ENCODE peak calls at places on chromosomes 12 and 14, in ten cellular contexts. J is fibroblast of pulmonary artery, O is heart right ventricle, T is mucosa of descending colon, Q is tibial nerve, L is H1, I is fibroblast of lung, B is Panc1, A is natural killer cell, S is endothelial cell. W is an unnamed sample.
A peak's percentile ranks its signal among the peaks of the same experiment; 100 is the strongest.

GRCh38 chr14:34035177-34035933 is 84.5 kb upstream of the EGLN3 start:
- DNase-seq in J (no peak), O (peak; percentile 46), T (peak; percentile 84), Q (no peak), L (no peak), I (no peak), B (no peak), A (no peak), S (no peak), W (no peak)

GRCh38 chr12:51751657-51752056 is 96.9 kb downstream of the FIGNL2 start:
- DNase-seq in J (peak; percentile 42), O (no peak), T (no peak), Q (peak; percentile 62), L (no peak), I (peak; percentile 35), B (no peak), A (no peak), S (no peak), W (no peak)

GRCh38 chr14:89040438-89041244 is 216.2 kb downstream of the TTC8 start:
- DNase-seq in J (peak; percentile 93), O (peak; percentile 90), T (peak; percentile 94), Q (peak; percentile 87), L (peak; percentile 99), I (peak; percentile 95), B (peak; percentile 60), A (peak; percentile 78), S (peak; percentile 95), W (peak; percentile 92)

GRCh38 chr12:46549527-46550265 is 177.1 kb upstream of the SLC38A2 start:
- DNase-seq in J (peak; percentile 92), O (no peak), T (no peak), Q (no peak), L (no peak), I (peak; percentile 96), B (no peak), A (no peak), S (no peak), W (no peak)

GRCh38 chr14:103551338-103551762 is 11.1 kb downstream of the BAG5 start:
- DNase-seq in J (no peak), O (peak; percentile 65), T (no peak), Q (no peak), L (no peak), I (no peak), B (no peak), A (no peak), S (no peak), W (no peak)

GRCh38 chr12:40689576-40689975 is 2.7 kb upstream of the CNTN1 start:
- DNase-seq in J (no peak), O (no peak), T (no peak), Q (no peak), L (no peak), I (no peak), B (no peak), A (no peak), S (no peak), W (no peak)

GRCh38 chr12:18556081-18556645 is 181.6 kb downstream of the PLCZ1 start:
- DNase-seq in J (no peak), O (no peak), T (no peak), Q (no peak), L (no peak), I (no peak), B (no peak), A (no peak), S (no peak), W (no peak)

GRCh38 chr14:102993523-102993922 is 63.8 kb downstream of the CDC42BPB start:
- DNase-seq in J (peak; percentile 55), O (no peak), T (peak; percentile 64), Q (no peak), L (no peak), I (peak; percentile 52), B (peak; percentile 46), A (no peak), S (no peak), W (no peak)

GRCh38 chr12:121949643-121950397 is 31.4 kb downstream of the CFAP251 start:
- DNase-seq in J (peak; percentile 90), O (no peak), T (no peak), Q (no peak), L (no peak), I (peak; percentile 87), B (no peak), A (no peak), S (no peak), W (no peak)

GRCh38 chr14:66965831-66966230 is 223.4 kb upstream of the GARIN2 start:
- DNase-seq in J (no peak), O (no peak), T (no peak), Q (no peak), L (no peak), I (peak; percentile 1), B (no peak), A (no peak), S (no peak), W (no peak)

GRCh38 chr14:70416717-70417349 is at the start of gene SYNJ2BP:
- DNase-seq in J (peak; percentile 70), O (peak; percentile 66), T (peak; percentile 91), Q (peak; percentile 44), L (peak; percentile 78), I (peak; percentile 68), B (peak; percentile 30), A (peak; percentile 22), S (peak; percentile 60), W (peak; percentile 76)

GRCh38 chr12:115833704-115834103 is 443.8 kb downstream of the MED13L start:
- DNase-seq in J (no peak), O (no peak), T (no peak), Q (no peak), L (no peak), I (no peak), B (no peak), A (no peak), S (no peak), W (no peak)

GRCh38 chr14:31326111-31326510 is 94.2 kb downstream of the HEATR5A start:
- DNase-seq in J (peak; percentile 41), O (no peak), T (peak; percentile 46), Q (peak; percentile 16), L (no peak), I (peak; percentile 72), B (peak; percentile 2), A (no peak), S (no peak), W (no peak)

DNA sequence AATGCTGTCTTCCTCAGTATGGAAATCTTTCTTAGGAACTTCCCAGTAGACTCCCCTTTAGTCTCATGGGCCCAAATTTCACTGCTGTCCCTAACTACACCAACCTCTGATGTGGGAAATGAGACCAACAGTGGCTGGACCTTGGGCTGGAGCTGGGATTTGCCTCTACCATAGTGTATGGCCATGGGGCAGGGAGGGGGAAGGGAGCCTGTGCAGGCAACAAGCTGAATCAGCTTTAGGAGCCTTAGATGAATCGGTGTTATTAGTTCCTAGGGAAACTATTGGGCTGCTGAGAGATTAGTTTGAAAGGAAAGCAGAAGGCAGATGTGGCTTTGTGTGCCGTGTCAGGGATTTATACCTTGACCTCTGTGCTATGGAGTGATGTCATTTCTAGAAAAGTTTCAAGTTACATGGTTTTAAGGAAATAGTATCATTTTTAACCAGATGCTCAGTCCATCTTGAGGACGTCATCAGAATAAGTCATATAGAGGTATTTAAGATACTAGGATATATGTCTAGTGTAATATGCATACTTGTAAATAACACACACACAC is 19.6 kb upstream of the GAS2L3 start:
- DNase-seq in J (no peak), O (no peak), T (no peak), Q (no peak), L (no peak), I (peak; percentile 60), B (no peak), A (no peak), S (no peak), W (no peak)
- TF ChIP-seq CTCF in J (no peak), O (no peak), T (no peak), Q (no peak), L (no peak), I (no peak), B (no peak), A (no peak), S (no peak), W (no peak)

GRCh38 chr12:13635709-13636108 is 345.7 kb downstream of the GRIN2B start:
- DNase-seq in J (no peak), O (no peak), T (no peak), Q (no peak), L (no peak), I (no peak), B (no peak), A (no peak), S (no peak), W (no peak)
- TF ChIP-seq CTCF in J (no peak), O (no peak), T (no peak), Q (no peak), L (no peak), I (no peak), B (no peak), A (no peak), S (no peak), W (no peak)

DNA sequence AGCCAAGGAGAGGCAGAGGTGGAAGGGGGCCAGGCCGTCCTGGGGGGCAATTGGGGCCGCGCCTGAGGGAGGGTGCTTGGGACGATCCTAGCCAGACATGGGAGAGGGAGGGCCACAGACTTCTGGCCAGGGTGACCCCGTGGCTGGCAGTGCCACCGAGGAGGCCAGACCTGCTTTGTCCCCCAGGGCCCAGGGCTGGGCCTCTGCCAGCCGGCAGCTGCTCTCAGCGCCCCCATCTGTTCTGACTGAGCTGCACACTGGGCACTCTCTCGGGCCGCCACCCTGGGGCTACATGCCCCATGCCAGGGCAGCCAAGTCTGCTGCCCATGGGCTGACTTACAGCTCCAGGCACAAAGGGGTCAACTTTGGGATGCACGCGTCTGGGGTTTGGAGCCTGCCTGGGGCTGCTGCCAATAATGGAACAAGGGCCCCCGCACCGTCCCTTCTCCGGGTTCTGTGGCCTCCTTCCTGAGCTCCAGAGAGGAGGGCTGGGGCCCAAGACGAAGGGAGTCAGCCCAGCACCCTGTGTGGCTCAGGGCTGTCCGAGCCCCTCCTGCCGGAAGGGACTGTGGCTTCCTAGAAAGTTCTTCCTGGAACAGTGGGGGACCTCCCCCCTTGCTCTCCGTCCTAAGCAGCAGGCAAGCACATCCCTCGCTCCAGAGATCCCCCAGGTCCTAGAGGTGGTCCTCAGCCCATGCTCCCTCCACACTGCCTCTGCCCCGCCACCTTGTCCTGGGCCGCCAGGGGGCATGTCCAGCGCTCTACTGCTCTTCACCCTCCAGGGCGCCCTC is 1.1 kb downstream of the ADSS1 start:
- DNase-seq in J (peak; percentile 49), O (peak; percentile 76), T (peak; percentile 34), Q (no peak), L (peak; percentile 70), I (peak; percentile 63), B (no peak), A (no peak), S (peak; percentile 50), W (no peak)
- TF ChIP-seq CTCF in J (peak; percentile 33), O (peak; percentile 23), T (no peak), Q (no peak), L (peak; percentile 38), I (peak; percentile 31), B (peak; percentile 70), A (no peak), S (no peak), W (peak; percentile 57)

GRCh38 chr12:124347805-124348658 is 53.1 kb downstream of the RFLNA start:
- DNase-seq in J (no peak), O (no peak), T (peak; percentile 48), Q (no peak), L (peak; percentile 74), I (no peak), B (no peak), A (no peak), S (peak; percentile 16), W (no peak)
- TF ChIP-seq CTCF in J (peak; percentile 46), O (peak; percentile 56), T (peak; percentile 16), Q (peak; percentile 69), L (peak; percentile 49), I (peak; percentile 52), B (no peak), A (peak; percentile 37), S (peak; percentile 62), W (peak; percentile 74)

GRCh38 chr12:131116437-131117117 is 162.9 kb downstream of the ADGRD1 start:
- DNase-seq in J (peak; percentile 32), O (no peak), T (no peak), Q (peak; percentile 61), L (peak; percentile 75), I (peak; percentile 15), B (no peak), A (no peak), S (peak; percentile 61), W (no peak)
- TF ChIP-seq CTCF in J (no peak), O (peak; percentile 44), T (no peak), Q (peak; percentile 46), L (peak; percentile 81), I (no peak), B (peak; percentile 74), A (no peak), S (no peak), W (peak; percentile 75)